ENCODE peak calls at places on chromosomes 2 and 18, in nine cellular contexts. O, U, V, K, I, H, Y, F and R are unnamed samples.

GRCh38 chr2:230382108-230382507 is 33.9 kb upstream of the SP100 start:
- DNase-seq in I (no peak), F (no peak), H (no peak), K (no peak), U (no peak), O (no peak), V (no peak), Y (no peak), R (no peak)

GRCh38 chr2:236200378-236200777 is 32.2 kb upstream of the GBX2 start:
- DNase-seq in U (no peak), V (no peak), Y (no peak), F (no peak), H (no peak), K (no peak), O (no peak), I (no peak), R (no peak)

GRCh38 chr2:195967336-195967735 is 101.3 kb downstream of the DNAH7 start:
- DNase-seq in V (no peak), U (no peak), F (no peak), Y (no peak), I (no peak), H (no peak), K (no peak), O (no peak), R (no peak)

GRCh38 chr2:75153221-75153620 is 46.1 kb downstream of the TACR1 start:
- DNase-seq in U (peak; percentile 57), F (no peak), O (no peak), V (no peak), Y (no peak), I (no peak), H (no peak), K (no peak), R (no peak)

GRCh38 chr2:241811209-241811951 is 2.4 kb downstream of the NEU4 start:
- DNase-seq in Y (no peak), F (no peak), I (no peak), K (peak; percentile 61), U (no peak), O (peak; percentile 50), V (no peak), H (no peak), R (no peak)

GRCh38 chr2:101697794-101698418 is 399 bp downstream of the MAP4K4 start:
- DNase-seq in U (no peak), O (no peak), Y (no peak), I (no peak), K (no peak), H (no peak), V (peak; percentile 41), F (no peak), R (no peak)

GRCh38 chr2:205868773-205869333 is 186.6 kb downstream of the NRP2 start:
- DNase-seq in O (no peak), K (no peak), F (no peak), V (peak; percentile 96), Y (no peak), H (no peak), U (no peak), I (no peak), R (peak; percentile 61)

GRCh38 chr2:170965446-170966225 is 36.6 kb downstream of the GORASP2 start:
- DNase-seq in U (no peak), O (no peak), H (no peak), Y (no peak), V (no peak), F (no peak), K (no peak), I (no peak), R (peak; percentile 44)

GRCh38 chr18:47150824-47151366 is 595 bp upstream of the HDHD2 start:
- DNase-seq in H (peak; percentile 16), O (no peak), K (peak; percentile 8), F (no peak), V (no peak), I (no peak), U (no peak), Y (no peak), R (no peak)

GRCh38 chr18:47149457-47150028 is 757 bp downstream of the HDHD2 start:
- DNase-seq in F (no peak), K (peak; percentile 7), V (peak; percentile 45), I (no peak), O (no peak), Y (no peak), H (no peak), U (peak; percentile 1), R (peak; percentile 2)

GRCh38 chr18:47151457-47151856 is 1.2 kb upstream of the HDHD2 start:
- DNase-seq in Y (no peak), O (no peak), I (no peak), H (no peak), F (no peak), V (no peak), K (no peak), U (no peak), R (no peak)

GRCh38 chr18:47150029-47150823 is at the start of gene HDHD2:
- DNase-seq in F (peak; percentile 34), V (peak; percentile 87), H (peak; percentile 65), K (peak; percentile 88), Y (peak; percentile 80), O (peak; percentile 89), I (peak; percentile 85), U (peak; percentile 74), R (peak; percentile 69)
- TF ChIP-seq POLR2A in F (no peak), V (peak; percentile 87), H (no peak), K (peak; percentile 79), Y (peak; percentile 87), O (peak; percentile 86), I (peak; percentile 76), U (peak; percentile 83), R (peak; percentile 66)

DNA sequence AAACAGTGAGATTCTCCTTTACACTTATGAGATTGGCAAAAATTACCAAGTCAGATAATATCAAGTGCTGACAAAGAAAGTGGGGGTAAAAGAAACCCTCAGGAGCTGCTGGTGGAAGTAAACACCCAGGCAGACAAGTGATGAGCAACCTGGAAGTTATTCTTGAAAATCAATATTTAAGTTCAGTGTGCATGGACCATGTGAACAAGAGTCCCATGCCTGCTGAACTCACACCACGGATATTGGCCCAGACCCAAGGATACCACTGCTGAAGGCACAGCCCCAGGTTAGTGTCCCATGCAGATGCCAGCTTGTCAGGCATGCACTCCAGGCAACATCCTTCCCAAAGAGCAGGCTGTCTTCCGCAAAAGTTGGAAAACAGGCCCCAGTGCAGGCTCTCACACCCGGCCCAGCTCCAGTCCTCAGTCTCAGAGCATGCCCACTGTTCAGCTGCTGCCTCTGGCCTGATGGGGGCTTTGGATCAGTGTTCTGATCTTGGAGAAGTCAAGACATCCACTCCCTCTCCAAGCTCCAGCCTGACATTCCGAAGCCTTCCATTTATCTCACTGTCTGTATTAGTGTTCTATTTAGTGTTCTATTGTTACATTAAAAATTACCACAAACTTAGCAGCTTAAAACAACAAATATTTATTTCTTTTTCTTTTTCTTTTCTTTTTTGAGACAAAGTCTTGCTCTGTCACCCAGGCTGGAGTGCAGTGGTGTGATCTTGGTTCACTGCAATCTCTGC is 70.0 kb downstream of the HS1BP3 start:
- DNase-seq in F (no peak), O (no peak), K (no peak), V (no peak), H (no peak), U (peak; percentile 55), Y (no peak), I (no peak), R (peak; percentile 43)
- TF ChIP-seq POLR2A in F (no peak), O (no peak), K (no peak), V (no peak), H (no peak), U (no peak), Y (no peak), I (no peak), R (no peak)

DNA sequence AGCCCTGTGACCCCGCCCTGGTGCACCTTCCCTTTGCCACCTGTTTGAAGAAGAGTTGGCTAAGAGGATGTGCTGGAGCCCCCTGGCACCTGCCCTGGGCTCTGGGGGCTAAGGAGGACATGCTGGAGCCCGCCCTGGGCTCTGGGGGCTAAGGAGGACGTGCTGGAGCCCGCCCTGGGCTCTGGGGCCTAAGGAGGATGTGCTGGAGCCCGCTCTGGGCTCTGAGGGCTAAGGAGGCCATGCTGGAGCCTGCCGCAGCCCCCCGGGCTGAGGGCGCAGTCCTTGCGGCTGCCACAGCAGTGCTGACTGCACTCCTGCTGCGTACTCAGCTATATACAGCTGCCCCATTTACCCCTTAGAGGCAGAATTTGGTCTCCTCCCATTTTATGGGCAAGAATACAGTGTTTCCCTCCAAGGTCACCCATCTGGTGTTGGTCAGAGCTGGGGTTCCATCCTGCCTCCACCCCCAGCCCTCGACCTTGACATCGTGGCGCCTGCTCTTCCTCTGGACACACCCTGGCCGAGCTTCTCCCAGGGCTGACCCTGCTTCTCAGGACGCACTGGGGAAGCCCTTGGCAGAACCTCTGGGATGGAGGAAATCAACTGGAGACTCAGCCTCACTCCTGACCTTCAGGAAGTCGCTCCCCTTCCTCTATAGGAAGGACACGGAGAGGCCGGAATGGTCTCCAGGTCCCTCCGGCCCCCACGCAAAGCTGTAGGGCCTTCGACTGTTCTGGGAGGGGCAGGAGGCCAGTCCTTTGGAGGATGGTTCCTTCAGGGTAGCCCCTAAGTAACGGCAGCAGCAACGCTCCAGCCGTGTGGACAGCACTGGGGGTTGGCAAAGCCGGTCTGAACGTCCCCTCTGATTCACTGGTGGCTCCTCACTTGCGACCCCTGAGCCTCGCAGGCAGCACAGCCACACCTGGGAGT is 65.0 kb upstream of the HPCAL1 start:
- DNase-seq in Y (no peak), H (no peak), U (no peak), V (no peak), O (peak; percentile 64), I (peak; percentile 33), F (no peak), K (peak; percentile 50), R (no peak)
- TF ChIP-seq POLR2A in Y (no peak), H (no peak), U (no peak), V (no peak), O (no peak), I (no peak), F (no peak), K (no peak), R (no peak)

GRCh38 chr2:71129114-71129890 is 727 bp downstream of the MCEE start:
- DNase-seq in V (peak; percentile 13), U (no peak), K (no peak), I (no peak), O (no peak), Y (no peak), F (no peak), H (no peak), R (peak; percentile 5)

GRCh38 chr2:71130325-71131260 is at the start of gene MPHOSPH10:
- DNase-seq in K (peak; percentile 90), I (peak; percentile 86), V (peak; percentile 96), O (peak; percentile 94), F (peak; percentile 64), U (peak; percentile 94), Y (peak; percentile 90), H (peak; percentile 90), R (peak; percentile 90)

GRCh38 chr2:71133603-71134002 is 3.2 kb downstream of the MPHOSPH10 start:
- DNase-seq in O (no peak), I (no peak), F (no peak), U (no peak), Y (no peak), K (no peak), H (no peak), V (no peak), R (no peak)

GRCh38 chr2:71126957-71127356 is 3.1 kb downstream of the MCEE start:
- DNase-seq in O (no peak), V (no peak), F (no peak), K (no peak), U (no peak), Y (no peak), I (no peak), H (no peak), R (no peak)

DNA sequence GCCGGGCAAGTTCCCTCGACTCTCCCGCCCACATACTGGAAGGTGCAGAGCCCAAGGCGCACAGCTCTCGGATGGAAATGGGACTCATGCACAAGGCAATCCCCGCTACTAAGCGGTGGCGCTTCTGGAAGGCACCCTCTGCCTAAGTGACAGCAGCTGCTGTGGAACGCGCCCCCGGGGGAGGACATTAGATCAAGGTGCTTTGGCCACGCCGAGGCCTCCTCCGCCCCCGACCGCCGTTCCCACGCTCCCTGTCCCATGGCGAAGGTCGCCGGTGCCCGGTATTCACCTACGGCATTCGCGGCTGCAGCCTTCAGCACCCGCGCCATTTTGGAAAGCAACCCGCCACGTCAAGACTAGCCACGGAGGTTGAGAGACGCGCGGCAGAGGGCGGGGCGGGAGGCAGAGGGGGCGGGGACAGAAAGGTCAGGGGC is at the start of gene MCEE:
- DNase-seq in O (peak; percentile 96), U (peak; percentile 91), F (peak; percentile 53), Y (peak; percentile 91), K (peak; percentile 91), H (peak; percentile 88), V (peak; percentile 92), I (peak; percentile 92), R (peak; percentile 79)
- TF ChIP-seq POLR2A in O (peak; percentile 83), U (peak; percentile 94), F (peak; percentile 23), Y (no peak), K (peak; percentile 58), H (peak; percentile 31), V (peak; percentile 25), I (peak; percentile 37), R (peak; percentile 70)